ENCODE peak calls at places on chromosomes 5 and 9, in eight cellular contexts. L, E, K, N, Z, I, S and Q are unnamed samples.

GRCh38 chr5:65925094-65925600 is 1.2 kb upstream of the ERBIN start:
- DNase-seq in Z (peak), S (no peak), N (peak), E (peak), I (peak), K (peak), L (peak), Q (peak)

GRCh38 chr9:77512876-77513275 is 135.2 kb downstream of the GNA14 start:
- DNase-seq in K (no peak), I (no peak), E (no peak), S (no peak), L (no peak), N (no peak), Z (no peak), Q (no peak)

GRCh38 chr5:39256472-39256871 is 37.1 kb upstream of the FYB1 start:
- DNase-seq in L (peak), S (no peak), K (no peak), Z (peak), E (no peak), N (no peak), I (peak), Q (peak)

GRCh38 chr5:16656561-16657191 is 39.9 kb upstream of the RETREG1 start:
- DNase-seq in I (no peak), L (no peak), N (no peak), S (no peak), K (no peak), Z (peak), E (no peak), Q (peak)

GRCh38 chr9:114098660-114099522 is at the start of gene KIF12:
- DNase-seq in E (no peak), I (no peak), Z (peak), S (no peak), K (peak), L (no peak), N (peak), Q (peak)

GRCh38 chr9:13128266-13128825 is 151.1 kb downstream of the MPDZ start:
- DNase-seq in N (no peak), L (no peak), I (no peak), E (no peak), S (no peak), Z (peak), K (no peak), Q (no peak)

GRCh38 chr9:14097215-14097614 is 216.7 kb downstream of the NFIB start:
- DNase-seq in S (no peak), K (no peak), I (no peak), Z (peak), N (peak), E (no peak), L (no peak), Q (peak)

GRCh38 chr9:5455181-5455580 is 4.8 kb downstream of the CD274 start:
- DNase-seq in I (no peak), L (no peak), S (no peak), E (no peak), N (no peak), Z (peak), K (no peak), Q (peak)

GRCh38 chr5:107674655-107675054 is 3.9 kb upstream of the EFNA5 start:
- DNase-seq in I (no peak), Z (peak), E (no peak), N (no peak), K (no peak), L (no peak), S (no peak), Q (no peak)

GRCh38 chr5:62555930-62556329 is 22.7 kb upstream of the LRRC70 start:
- DNase-seq in I (no peak), E (no peak), N (no peak), S (no peak), L (no peak), K (no peak), Z (no peak), Q (no peak)

GRCh38 chr9:16986441-16987387 is 116.2 kb upstream of the BNC2 start:
- DNase-seq in K (no peak), Z (peak), N (no peak), I (no peak), E (no peak), L (no peak), S (no peak), Q (peak)

GRCh38 chr9:91720746-91721705 is 229.0 kb downstream of the ROR2 start:
- DNase-seq in E (no peak), L (no peak), Z (no peak), K (no peak), S (no peak), I (no peak), N (no peak), Q (no peak)

GRCh38 chr5:38621331-38621730 is 64.9 kb upstream of the LIFR start:
- DNase-seq in I (no peak), K (no peak), L (no peak), S (no peak), N (no peak), E (no peak), Z (no peak), Q (no peak)

GRCh38 chr5:133421394-133421793 is 190.9 kb downstream of the FSTL4 start:
- DNase-seq in N (peak), S (no peak), I (no peak), K (no peak), Z (peak), E (no peak), L (peak), Q (peak)

GRCh38 chr5:37841223-37841622 is 1.4 kb upstream of the GDNF start:
- DNase-seq in I (no peak), Z (no peak), L (no peak), K (no peak), S (no peak), E (no peak), N (no peak), Q (peak)

GRCh38 chr9:109014267-109015025 is 1.1 kb upstream of the CTNNAL1 start:
- DNase-seq in K (no peak), Z (peak), L (no peak), S (no peak), I (no peak), N (peak), E (no peak), Q (peak)

GRCh38 chr5:42836070-42836769 is 24.5 kb upstream of the SELENOP start:
- DNase-seq in E (no peak), I (no peak), L (no peak), S (no peak), K (no peak), Z (no peak), N (no peak), Q (no peak)

GRCh38 chr5:152097128-152097527 is 172.5 kb upstream of the GLRA1 start:
- DNase-seq in E (no peak), L (no peak), Z (no peak), I (no peak), S (no peak), K (no peak), N (no peak), Q (no peak)

GRCh38 chr5:143341807-143342570 is 61.5 kb downstream of the NR3C1 start:
- DNase-seq in I (peak), N (no peak), S (no peak), K (no peak), L (no peak), Z (peak), E (no peak), Q (peak)